ENCODE peak calls at places on chromosomes 16 and 17, in eight cellular contexts. One of them, this sample, is unnamed.
A peak's percentile ranks its signal among the peaks of the same experiment; 100 is the strongest.

GRCh38 chr16:53040788-53041187 is 11.9 kb downstream of the CHD9NB start:
- DNase-seq in activated CD4-positive, alpha-beta T cell treated with anti-CD3 and anti-CD28 coated beads for 48 hours: no peak
- DNase-seq in NCI-H187: no peak
- DNase-seq in M059J: no peak
- DNase-seq in stimulated activated CD4-positive, alpha-beta T cell treated with anti-CD3 and anti-CD28 coated beads, Interleukin-1b, Interleukin-23, amount 100 ng/mL, for 24 hours: no peak
- DNase-seq in AG04450: no peak
- DNase-seq in esophagus squamous epithelium: no peak
- DNase-seq in heart left ventricle: no peak
- DNase-seq in this sample: no peak

GRCh38 chr17:29292992-29293889 is 707 bp downstream of the NUFIP2 start:
- DNase-seq in activated CD4-positive, alpha-beta T cell treated with anti-CD3 and anti-CD28 coated beads for 48 hours: peak; percentile 77
- DNase-seq in NCI-H187: peak; percentile 34
- DNase-seq in M059J: peak; percentile 63
- DNase-seq in stimulated activated CD4-positive, alpha-beta T cell treated with anti-CD3 and anti-CD28 coated beads, Interleukin-1b, Interleukin-23, amount 100 ng/mL, for 24 hours: peak; percentile 57
- DNase-seq in AG04450: no peak
- DNase-seq in esophagus squamous epithelium: no peak
- DNase-seq in heart left ventricle: peak; percentile 74
- DNase-seq in this sample: peak; percentile 74

GRCh38 chr16:3780570-3780969 is 63.2 kb upstream of the TRAP1 start:
- DNase-seq in activated CD4-positive, alpha-beta T cell treated with anti-CD3 and anti-CD28 coated beads for 48 hours: peak; percentile 10
- DNase-seq in NCI-H187: no peak
- DNase-seq in M059J: peak; percentile 8
- DNase-seq in stimulated activated CD4-positive, alpha-beta T cell treated with anti-CD3 and anti-CD28 coated beads, Interleukin-1b, Interleukin-23, amount 100 ng/mL, for 24 hours: no peak
- DNase-seq in AG04450: no peak
- DNase-seq in esophagus squamous epithelium: no peak
- DNase-seq in heart left ventricle: no peak
- DNase-seq in this sample: no peak

GRCh38 chr17:82212331-82213250 is at the start of gene CCDC57:
- DNase-seq in activated CD4-positive, alpha-beta T cell treated with anti-CD3 and anti-CD28 coated beads for 48 hours: peak; percentile 84
- DNase-seq in NCI-H187: peak; percentile 13
- DNase-seq in M059J: peak; percentile 74
- DNase-seq in stimulated activated CD4-positive, alpha-beta T cell treated with anti-CD3 and anti-CD28 coated beads, Interleukin-1b, Interleukin-23, amount 100 ng/mL, for 24 hours: peak; percentile 70
- DNase-seq in AG04450: no peak
- DNase-seq in esophagus squamous epithelium: no peak
- DNase-seq in heart left ventricle: peak; percentile 84
- DNase-seq in this sample: peak; percentile 55

GRCh38 chr17:66466933-66467367 is 164.5 kb downstream of the PRKCA start:
- DNase-seq in activated CD4-positive, alpha-beta T cell treated with anti-CD3 and anti-CD28 coated beads for 48 hours: peak; percentile 75
- DNase-seq in NCI-H187: no peak
- DNase-seq in M059J: peak; percentile 98
- DNase-seq in stimulated activated CD4-positive, alpha-beta T cell treated with anti-CD3 and anti-CD28 coated beads, Interleukin-1b, Interleukin-23, amount 100 ng/mL, for 24 hours: peak; percentile 48
- DNase-seq in AG04450: peak; percentile 96
- DNase-seq in esophagus squamous epithelium: no peak
- DNase-seq in heart left ventricle: no peak
- DNase-seq in this sample: no peak

GRCh38 chr17:73027130-73027741 is 65.3 kb downstream of the SLC39A11 start:
- DNase-seq in activated CD4-positive, alpha-beta T cell treated with anti-CD3 and anti-CD28 coated beads for 48 hours: no peak
- DNase-seq in NCI-H187: no peak
- DNase-seq in M059J: no peak
- DNase-seq in stimulated activated CD4-positive, alpha-beta T cell treated with anti-CD3 and anti-CD28 coated beads, Interleukin-1b, Interleukin-23, amount 100 ng/mL, for 24 hours: no peak
- DNase-seq in AG04450: no peak
- DNase-seq in esophagus squamous epithelium: no peak
- DNase-seq in heart left ventricle: no peak
- DNase-seq in this sample: no peak

GRCh38 chr17:58043221-58044181 is 36.5 kb upstream of the SRSF1 start:
- DNase-seq in activated CD4-positive, alpha-beta T cell treated with anti-CD3 and anti-CD28 coated beads for 48 hours: no peak
- DNase-seq in NCI-H187: no peak
- DNase-seq in M059J: no peak
- DNase-seq in stimulated activated CD4-positive, alpha-beta T cell treated with anti-CD3 and anti-CD28 coated beads, Interleukin-1b, Interleukin-23, amount 100 ng/mL, for 24 hours: no peak
- DNase-seq in AG04450: no peak
- DNase-seq in esophagus squamous epithelium: no peak
- DNase-seq in heart left ventricle: no peak
- DNase-seq in this sample: no peak

GRCh38 chr16:64455275-64455674 is 666.6 kb downstream of the CDH11 start:
- DNase-seq in activated CD4-positive, alpha-beta T cell treated with anti-CD3 and anti-CD28 coated beads for 48 hours: no peak
- DNase-seq in NCI-H187: no peak
- DNase-seq in M059J: peak; percentile 64
- DNase-seq in stimulated activated CD4-positive, alpha-beta T cell treated with anti-CD3 and anti-CD28 coated beads, Interleukin-1b, Interleukin-23, amount 100 ng/mL, for 24 hours: no peak
- DNase-seq in AG04450: no peak
- DNase-seq in esophagus squamous epithelium: no peak
- DNase-seq in heart left ventricle: no peak
- DNase-seq in this sample: no peak

GRCh38 chr17:7560172-7561027 is 1.3 kb upstream of the SENP3 start:
- DNase-seq in activated CD4-positive, alpha-beta T cell treated with anti-CD3 and anti-CD28 coated beads for 48 hours: peak; percentile 81
- DNase-seq in NCI-H187: no peak
- DNase-seq in M059J: no peak
- DNase-seq in stimulated activated CD4-positive, alpha-beta T cell treated with anti-CD3 and anti-CD28 coated beads, Interleukin-1b, Interleukin-23, amount 100 ng/mL, for 24 hours: peak; percentile 55
- DNase-seq in AG04450: no peak
- DNase-seq in esophagus squamous epithelium: no peak
- DNase-seq in heart left ventricle: no peak
- DNase-seq in this sample: no peak

GRCh38 chr16:52573365-52574104 is 26.6 kb upstream of the TOX3 start:
- DNase-seq in activated CD4-positive, alpha-beta T cell treated with anti-CD3 and anti-CD28 coated beads for 48 hours: no peak
- DNase-seq in NCI-H187: no peak
- DNase-seq in M059J: no peak
- DNase-seq in stimulated activated CD4-positive, alpha-beta T cell treated with anti-CD3 and anti-CD28 coated beads, Interleukin-1b, Interleukin-23, amount 100 ng/mL, for 24 hours: no peak
- DNase-seq in AG04450: no peak
- DNase-seq in esophagus squamous epithelium: no peak
- DNase-seq in heart left ventricle: no peak
- DNase-seq in this sample: no peak

GRCh38 chr17:43599835-43600234 is 53.7 kb upstream of the ETV4 start:
- DNase-seq in activated CD4-positive, alpha-beta T cell treated with anti-CD3 and anti-CD28 coated beads for 48 hours: no peak
- DNase-seq in NCI-H187: no peak
- DNase-seq in M059J: peak; percentile 82
- DNase-seq in stimulated activated CD4-positive, alpha-beta T cell treated with anti-CD3 and anti-CD28 coated beads, Interleukin-1b, Interleukin-23, amount 100 ng/mL, for 24 hours: no peak
- DNase-seq in AG04450: peak; percentile 54
- DNase-seq in esophagus squamous epithelium: no peak
- DNase-seq in heart left ventricle: no peak
- DNase-seq in this sample: no peak

GRCh38 chr16:49932943-49933342 is 77.0 kb upstream of the ZNF423 start:
- DNase-seq in activated CD4-positive, alpha-beta T cell treated with anti-CD3 and anti-CD28 coated beads for 48 hours: no peak
- DNase-seq in NCI-H187: no peak
- DNase-seq in M059J: peak; percentile 50
- DNase-seq in stimulated activated CD4-positive, alpha-beta T cell treated with anti-CD3 and anti-CD28 coated beads, Interleukin-1b, Interleukin-23, amount 100 ng/mL, for 24 hours: no peak
- DNase-seq in AG04450: no peak
- DNase-seq in esophagus squamous epithelium: no peak
- DNase-seq in heart left ventricle: peak; percentile 30
- DNase-seq in this sample: no peak

This sample was measured in CD8-positive, alpha-beta T cell.